ENCODE peak calls at places on chromosome 13, in four cellular contexts. One of them, this sample, is unnamed.

GRCh38 chr13:24097064-24097463 is 63.5 kb upstream of the SPATA13 start:
- DNase-seq in HCT116: no peak
- DNase-seq in GM12878: peak
- DNase-seq in NT2/D1: no peak
- DNase-seq in this sample: peak

GRCh38 chr13:22740264-22740663 is 440.5 kb upstream of the SGCG start:
- DNase-seq in HCT116: no peak
- DNase-seq in NT2/D1: peak
- DNase-seq in GM12878: no peak
- DNase-seq in this sample: no peak

GRCh38 chr13:27404680-27405079 is 19.7 kb upstream of the GTF3A start:
- DNase-seq in NT2/D1: no peak
- DNase-seq in GM12878: no peak
- DNase-seq in HCT116: no peak
- DNase-seq in this sample: no peak

GRCh38 chr13:95261956-95262355 is 39.3 kb downstream of the ABCC4 start:
- DNase-seq in HCT116: no peak
- DNase-seq in NT2/D1: no peak
- DNase-seq in GM12878: no peak
- DNase-seq in this sample: no peak

GRCh38 chr13:26132756-26133155 is 80.9 kb upstream of the SHISA2 start:
- DNase-seq in GM12878: no peak
- DNase-seq in HCT116: no peak
- DNase-seq in NT2/D1: peak
- DNase-seq in this sample: no peak

GRCh38 chr13:26575244-26575643 is 17.8 kb downstream of the WASF3 start:
- DNase-seq in HCT116: no peak
- DNase-seq in GM12878: no peak
- DNase-seq in NT2/D1: no peak
- DNase-seq in this sample: no peak

GRCh38 chr13:113153810-113154748 is 4.4 kb upstream of the PROZ start:
- DNase-seq in HCT116: peak
- DNase-seq in NT2/D1: no peak
- DNase-seq in GM12878: peak
- DNase-seq in this sample: peak

GRCh38 chr13:27079421-27079958 is 92.1 kb downstream of the USP12 start:
- DNase-seq in NT2/D1: peak
- DNase-seq in GM12878: no peak
- DNase-seq in HCT116: no peak
- DNase-seq in this sample: no peak

GRCh38 chr13:21069561-21070004 is 8.2 kb upstream of the LATS2 start:
- DNase-seq in NT2/D1: no peak
- DNase-seq in HCT116: no peak
- DNase-seq in GM12878: no peak
- DNase-seq in this sample: peak

GRCh38 chr13:47306991-47307390 is 410.1 kb upstream of the HTR2A start:
- DNase-seq in HCT116: no peak
- DNase-seq in GM12878: no peak
- DNase-seq in NT2/D1: no peak
- DNase-seq in this sample: no peak

GRCh38 chr13:47455581-47455980 is 545.5 kb downstream of the SUCLA2 start:
- DNase-seq in HCT116: no peak
- DNase-seq in GM12878: no peak
- DNase-seq in NT2/D1: no peak
- DNase-seq in this sample: no peak

GRCh38 chr13:42574435-42575311 is 721 bp downstream of the TNFSF11 start:
- DNase-seq in HCT116: no peak
- DNase-seq in NT2/D1: no peak
- DNase-seq in GM12878: no peak
- DNase-seq in this sample: no peak

GRCh38 chr13:40148742-40149141 is 493.3 kb downstream of the COG6 start:
- DNase-seq in NT2/D1: no peak
- DNase-seq in HCT116: no peak
- DNase-seq in GM12878: no peak
- DNase-seq in this sample: no peak

GRCh38 chr13:20232556-20233277 is 598 bp upstream of the GJB6 start:
- DNase-seq in GM12878: no peak
- DNase-seq in NT2/D1: no peak
- DNase-seq in HCT116: no peak
- DNase-seq in this sample: no peak

GRCh38 chr13:71866173-71867091 is 572 bp downstream of the DACH1 start:
- DNase-seq in GM12878: no peak
- DNase-seq in NT2/D1: no peak
- DNase-seq in HCT116: no peak
- DNase-seq in this sample: no peak

GRCh38 chr13:76799696-76800095 is 86.5 kb downstream of the KCTD12 start:
- DNase-seq in NT2/D1: no peak
- DNase-seq in GM12878: no peak
- DNase-seq in HCT116: no peak
- DNase-seq in this sample: no peak

GRCh38 chr13:113853518-113854237 is 10.2 kb downstream of the GAS6 start:
- DNase-seq in NT2/D1: no peak
- DNase-seq in HCT116: no peak
- DNase-seq in GM12878: no peak
- DNase-seq in this sample: no peak

GRCh38 chr13:101590479-101590878 is 138.0 kb downstream of the ITGBL1 start:
- DNase-seq in GM12878: no peak
- DNase-seq in HCT116: no peak
- DNase-seq in NT2/D1: no peak
- DNase-seq in this sample: no peak

GRCh38 chr13:40247845-40248244 is 418.6 kb downstream of the FOXO1 start:
- DNase-seq in NT2/D1: no peak
- DNase-seq in HCT116: no peak
- DNase-seq in GM12878: no peak
- DNase-seq in this sample: no peak

GRCh38 chr13:51589793-51590192 is 5.5 kb downstream of the WDFY2 start:
- DNase-seq in HCT116: no peak
- DNase-seq in NT2/D1: no peak
- DNase-seq in GM12878: no peak
- DNase-seq in this sample: no peak

GRCh38 chr13:112213467-112214245 is 146.7 kb downstream of the SOX1 start:
- DNase-seq in HCT116: no peak
- DNase-seq in GM12878: no peak
- DNase-seq in NT2/D1: no peak
- DNase-seq in this sample: peak

GRCh38 chr13:100646030-100646673 is 28.4 kb downstream of the TMTC4 start:
- DNase-seq in HCT116: peak
- DNase-seq in NT2/D1: no peak
- DNase-seq in GM12878: no peak
- DNase-seq in this sample: peak

GRCh38 chr13:106529415-106530208 is 5.8 kb downstream of the EFNB2 start:
- DNase-seq in NT2/D1: no peak
- DNase-seq in HCT116: no peak
- DNase-seq in GM12878: no peak
- DNase-seq in this sample: no peak

GRCh38 chr13:39840201-39840600 is 184.7 kb downstream of the COG6 start:
- DNase-seq in GM12878: no peak
- DNase-seq in NT2/D1: no peak
- DNase-seq in HCT116: no peak
- DNase-seq in this sample: no peak

GRCh38 chr13:26021956-26022355 is 29.9 kb downstream of the SHISA2 start:
- DNase-seq in GM12878: no peak
- DNase-seq in NT2/D1: no peak
- DNase-seq in HCT116: no peak
- DNase-seq in this sample: no peak

GRCh38 chr13:40243047-40243446 is 423.4 kb downstream of the FOXO1 start:
- DNase-seq in GM12878: no peak
- DNase-seq in HCT116: no peak
- DNase-seq in NT2/D1: no peak
- DNase-seq in this sample: no peak

GRCh38 chr13:112674412-112675383 is 15.1 kb upstream of the ATP11A start:
- DNase-seq in NT2/D1: no peak
- DNase-seq in GM12878: no peak
- DNase-seq in HCT116: no peak
- DNase-seq in this sample: no peak

GRCh38 chr13:98751397-98752110 is 918 bp downstream of the SLC15A1 start:
- DNase-seq in HCT116: no peak
- DNase-seq in NT2/D1: peak
- DNase-seq in GM12878: no peak
- DNase-seq in this sample: no peak

GRCh38 chr13:83881917-83882625 is at the start of gene SLITRK1:
- DNase-seq in GM12878: peak
- DNase-seq in NT2/D1: peak
- DNase-seq in HCT116: no peak
- DNase-seq in this sample: no peak

GRCh38 chr13:41568990-41569387 is 111.6 kb downstream of the RGCC start:
- DNase-seq in NT2/D1: no peak
- DNase-seq in HCT116: no peak
- DNase-seq in GM12878: no peak
- DNase-seq in this sample: no peak

GRCh38 chr13:90564096-90564495 is 783.4 kb upstream of the MIR17HG start:
- DNase-seq in NT2/D1: no peak
- DNase-seq in HCT116: no peak
- DNase-seq in GM12878: no peak
- DNase-seq in this sample: no peak

GRCh38 chr13:96252903-96253302 is 163.0 kb downstream of the HS6ST3 start:
- DNase-seq in GM12878: no peak
- DNase-seq in HCT116: no peak
- DNase-seq in NT2/D1: no peak
- DNase-seq in this sample: no peak

GRCh38 chr13:28037399-28037798 is 48.9 kb upstream of the URAD start:
- DNase-seq in GM12878: no peak
- DNase-seq in HCT116: peak
- DNase-seq in NT2/D1: no peak
- DNase-seq in this sample: no peak

DNA sequence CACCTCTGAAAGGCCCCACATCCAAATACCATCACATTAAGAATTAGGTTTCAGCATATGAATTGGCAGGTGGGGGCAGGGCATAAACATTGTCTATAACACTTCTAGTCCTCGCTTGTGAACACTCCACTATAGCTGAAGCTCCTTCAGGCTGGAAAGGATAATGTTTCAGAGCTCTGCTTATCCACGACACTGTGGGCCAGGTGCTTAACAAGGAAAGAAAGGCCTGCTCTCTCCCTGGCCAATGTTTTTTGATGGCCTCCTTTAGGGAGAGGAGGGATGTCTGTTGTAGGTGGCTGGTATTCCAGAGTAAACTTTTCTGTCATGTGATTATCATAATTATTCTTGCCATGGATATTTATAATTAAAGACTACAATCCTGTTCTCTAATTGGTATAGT is 86.4 kb downstream of the CCNA1 start:
- DNase-seq in GM12878: no peak
- DNase-seq in HCT116: no peak
- DNase-seq in NT2/D1: no peak
- DNase-seq in this sample: no peak
- TF ChIP-seq ZNF274 in GM12878: no peak
- TF ChIP-seq ZNF274 in HCT116: no peak
- TF ChIP-seq ZNF274 in NT2/D1: no peak
- TF ChIP-seq ZNF274 in this sample: no peak

DNA sequence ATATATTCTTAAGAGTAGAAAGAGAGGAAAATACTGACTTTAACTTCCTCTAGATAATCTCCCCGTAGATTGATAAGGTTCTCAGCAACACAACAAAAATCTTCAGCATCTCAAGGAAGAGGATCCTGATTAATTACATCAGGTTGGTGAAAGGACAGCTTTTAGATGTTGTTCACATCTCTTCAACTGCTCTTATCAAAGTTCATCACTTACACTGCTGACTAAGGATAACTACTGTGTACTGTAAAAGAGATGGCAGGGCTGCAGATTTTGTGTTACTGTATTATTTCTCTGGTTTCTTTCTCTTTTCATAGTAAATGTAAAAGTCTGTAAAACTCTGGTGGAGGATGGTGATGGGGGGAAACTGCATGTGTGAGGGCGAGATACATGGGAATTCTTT is 133.7 kb downstream of the PCDH9 start:
- DNase-seq in GM12878: no peak
- DNase-seq in HCT116: no peak
- DNase-seq in NT2/D1: no peak
- DNase-seq in this sample: no peak
- TF ChIP-seq ZNF274 in GM12878: no peak
- TF ChIP-seq ZNF274 in HCT116: no peak
- TF ChIP-seq ZNF274 in NT2/D1: no peak
- TF ChIP-seq ZNF274 in this sample: no peak

GRCh38 chr13:44738463-44738862 is 162.3 kb upstream of the TSC22D1 start:
- DNase-seq in NT2/D1: no peak
- DNase-seq in HCT116: no peak
- DNase-seq in GM12878: no peak
- DNase-seq in this sample: no peak
- TF ChIP-seq ZNF274 in NT2/D1: no peak
- TF ChIP-seq ZNF274 in HCT116: no peak
- TF ChIP-seq ZNF274 in GM12878: no peak
- TF ChIP-seq ZNF274 in this sample: no peak

GRCh38 chr13:49606747-49607648 is 21.3 kb upstream of the ARL11 start:
- DNase-seq in NT2/D1: peak
- DNase-seq in GM12878: peak
- DNase-seq in HCT116: peak
- DNase-seq in this sample: peak
- TF ChIP-seq ZNF274 in NT2/D1: no peak
- TF ChIP-seq ZNF274 in GM12878: no peak
- TF ChIP-seq ZNF274 in HCT116: no peak
- TF ChIP-seq ZNF274 in this sample: no peak

This sample was measured in HepG2.